ENCODE peak calls at places on chromosome 17, in ten cellular contexts. U is Caco-2; V is sigmoid colon; G is stimulated activated CD8-positive, alpha-beta memory T cell treated with anti-CD3 and anti-CD28 coated beads, Interleukin-2, amount 100 ng/mL, for 48 hours; S is MV-4-11; E is NCI-H1092; J is stimulated activated naive CD4-positive, alpha-beta T cell treated with Interleukin-2 at 50 U/mL for 16 hours; N is GOT3; Y is fibroblast of mammary gland; P is effector memory CD4-positive, alpha-beta T cell. R is an unnamed sample.

GRCh38 chr17:61000911-61001310 is 323.3 kb downstream of the BCAS3 start:
- DNase-seq in P (no peak), U (peak), V (no peak), E (no peak), S (peak), J (no peak), Y (peak), G (no peak), N (no peak), R (no peak)

GRCh38 chr17:17819561-17819995 is 17.2 kb downstream of the SREBF1 start:
- DNase-seq in U (no peak), S (peak), P (peak), E (no peak), V (peak), Y (peak), G (peak), N (no peak), J (peak), R (peak)

GRCh38 chr17:17685775-17686291 is 4.6 kb downstream of the RAI1 start:
- DNase-seq in G (no peak), P (no peak), U (no peak), S (peak), E (no peak), Y (peak), N (no peak), J (no peak), V (no peak), R (no peak)

GRCh38 chr17:973053-973452 is 6.5 kb downstream of the NXN start:
- DNase-seq in N (no peak), Y (no peak), P (no peak), E (no peak), J (no peak), V (no peak), U (peak), S (no peak), G (no peak), R (no peak)

GRCh38 chr17:13074026-13074425 is 56.2 kb upstream of the ELAC2 start:
- DNase-seq in Y (peak), U (no peak), E (no peak), J (no peak), V (no peak), N (no peak), S (no peak), G (no peak), P (no peak), R (no peak)

GRCh38 chr17:43094129-43094834 is 30.9 kb downstream of the BRCA1 start:
- DNase-seq in P (no peak), S (no peak), N (no peak), Y (peak), J (no peak), E (no peak), U (no peak), V (no peak), G (no peak), R (no peak)

GRCh38 chr17:28086519-28086918 is 44.0 kb downstream of the NLK start:
- DNase-seq in Y (peak), U (no peak), V (no peak), N (no peak), J (no peak), G (no peak), S (no peak), E (no peak), P (no peak), R (no peak)

GRCh38 chr17:72255481-72255880 is 134.7 kb downstream of the SOX9 start:
- DNase-seq in G (no peak), N (no peak), J (no peak), S (no peak), U (no peak), Y (no peak), E (no peak), P (no peak), V (no peak), R (no peak)

GRCh38 chr17:62703776-62704380 is 76.4 kb downstream of the MRC2 start:
- DNase-seq in S (peak), P (peak), U (peak), J (peak), G (peak), V (peak), Y (peak), E (peak), N (peak), R (peak)

GRCh38 chr17:64632193-64632592 is 29.9 kb downstream of the SMURF2 start:
- DNase-seq in E (no peak), P (no peak), Y (no peak), N (no peak), V (no peak), S (no peak), U (no peak), G (no peak), J (no peak), R (no peak)

GRCh38 chr17:73546770-73547345 is 97.4 kb downstream of the SDK2 start:
- DNase-seq in U (peak), J (no peak), E (no peak), Y (peak), S (peak), N (no peak), V (no peak), P (no peak), G (peak), R (peak)

GRCh38 chr17:72414032-72414396 is 293.2 kb downstream of the SOX9 start:
- DNase-seq in N (no peak), S (no peak), J (no peak), U (no peak), E (no peak), P (no peak), Y (no peak), G (no peak), V (no peak), R (no peak)

GRCh38 chr17:42675348-42675983 is 1.3 kb downstream of the PLEKHH3 start:
- DNase-seq in P (no peak), E (peak), G (no peak), N (no peak), S (no peak), V (no peak), J (no peak), U (no peak), Y (no peak), R (no peak)

GRCh38 chr17:28982191-28982793 is 23.5 kb downstream of the SEZ6 start:
- DNase-seq in J (peak), E (no peak), G (no peak), S (peak), U (no peak), Y (no peak), P (peak), V (no peak), N (no peak), R (no peak)

GRCh38 chr17:33334703-33335102 is 41.6 kb upstream of the ASIC2 start:
- DNase-seq in N (no peak), V (no peak), J (no peak), G (no peak), U (no peak), Y (no peak), S (no peak), P (no peak), E (no peak), R (no peak)

GRCh38 chr17:12395733-12396354 is 269.8 kb upstream of the MYOCD start:
- DNase-seq in N (no peak), E (no peak), J (no peak), G (no peak), S (no peak), P (no peak), V (no peak), U (peak), Y (peak), R (peak)

GRCh38 chr17:80778716-80779115 is 212.9 kb upstream of the CHMP6 start:
- DNase-seq in G (no peak), N (no peak), S (no peak), Y (no peak), V (peak), J (no peak), E (no peak), U (no peak), P (no peak), R (no peak)

GRCh38 chr17:79839363-79840203 is at the start of gene CBX4:
- DNase-seq in V (peak), J (peak), E (peak), G (peak), Y (peak), S (peak), U (peak), P (peak), N (peak), R (peak)

GRCh38 chr17:34377078-34377823 is 14.2 kb upstream of the CCL1 start:
- DNase-seq in V (no peak), P (no peak), E (no peak), Y (no peak), U (no peak), N (no peak), J (no peak), G (no peak), S (peak), R (no peak)

GRCh38 chr17:51441431-51441830 is 181.1 kb downstream of the UTP18 start:
- DNase-seq in E (no peak), N (no peak), Y (no peak), V (no peak), J (no peak), P (no peak), G (no peak), S (no peak), U (no peak), R (no peak)

GRCh38 chr17:39954876-39955275 is 7.9 kb upstream of the GSDMA start:
- DNase-seq in S (no peak), G (no peak), P (no peak), U (no peak), N (no peak), V (no peak), Y (no peak), J (no peak), E (no peak), R (no peak)

GRCh38 chr17:39183766-39184165 is 13.7 kb downstream of the CACNB1 start:
- DNase-seq in G (no peak), P (no peak), J (no peak), Y (no peak), V (no peak), E (no peak), N (no peak), S (no peak), U (no peak), R (no peak)

GRCh38 chr17:59004338-59005111 is 102.2 kb downstream of the TRIM37 start:
- DNase-seq in Y (peak), P (peak), J (peak), U (peak), G (peak), V (no peak), S (peak), E (peak), N (no peak), R (peak)

R was measured in HuH-7.5.